ENCODE peak calls at places on chromosomes 12 and 14, in five cellular contexts. U, Y, E, I and G are unnamed samples.

GRCh38 chr12:5258498-5258897 is 173.4 kb upstream of the NTF3 start:
- DNase-seq in U (no peak), Y (no peak), E (no peak), I (no peak), G (no peak)

GRCh38 chr12:54197037-54197909 is 8.5 kb upstream of the SMUG1 start:
- DNase-seq in U (no peak), Y (no peak), E (no peak), I (peak; percentile 85), G (peak; percentile 89)

GRCh38 chr12:119512772-119513497 is 80.6 kb upstream of the TMEM233 start:
- DNase-seq in U (no peak), Y (peak; percentile 77), E (no peak), I (no peak), G (no peak)

GRCh38 chr12:120725659-120726509 is at the start of gene ACADS:
- DNase-seq in U (peak; percentile 91), Y (peak; percentile 94), E (peak; percentile 51), I (peak; percentile 85), G (peak; percentile 96)

GRCh38 chr12:99996095-99996494 is 11.4 kb upstream of the ANKS1B start:
- DNase-seq in U (no peak), Y (no peak), E (no peak), I (no peak), G (no peak)

GRCh38 chr14:104883681-104884361 is 18.8 kb downstream of the CEP170B start:
- DNase-seq in U (peak; percentile 20), Y (no peak), E (no peak), I (no peak), G (peak; percentile 14)

GRCh38 chr12:101925352-101925751 is 48.0 kb downstream of the DRAM1 start:
- DNase-seq in U (peak; percentile 42), Y (no peak), E (no peak), I (peak; percentile 43), G (peak; percentile 73)

GRCh38 chr12:78005094-78005492 is 174.4 kb downstream of the NAV3 start:
- DNase-seq in U (no peak), Y (no peak), E (no peak), I (no peak), G (no peak)

GRCh38 chr12:62724947-62725447 is 210.0 kb downstream of the PPM1H start:
- DNase-seq in U (peak; percentile 30), Y (peak; percentile 14), E (peak; percentile 99), I (no peak), G (no peak)

GRCh38 chr12:19177754-19178153 is 48.2 kb downstream of the PLEKHA5 start:
- DNase-seq in U (no peak), Y (no peak), E (no peak), I (no peak), G (no peak)

GRCh38 chr12:119791453-119791852 is 85.7 kb downstream of the CIT start:
- DNase-seq in U (no peak), Y (no peak), E (no peak), I (no peak), G (no peak)

GRCh38 chr14:85532981-85533820 is 3.3 kb downstream of the FLRT2 start:
- DNase-seq in U (peak; percentile 79), Y (peak; percentile 85), E (no peak), I (peak; percentile 59), G (peak; percentile 72)

GRCh38 chr12:78402366-78403134 is 462.0 kb upstream of the SYT1 start:
- DNase-seq in U (no peak), Y (no peak), E (no peak), I (no peak), G (no peak)

GRCh38 chr12:31479516-31480210 is 111.3 kb downstream of the DENND5B start:
- DNase-seq in U (no peak), Y (no peak), E (no peak), I (no peak), G (no peak)

GRCh38 chr12:6697584-6698351 is 2.8 kb downstream of the PIANP start:
- DNase-seq in U (no peak), Y (peak; percentile 40), E (peak; percentile 45), I (no peak), G (no peak)

GRCh38 chr14:57962293-57962996 is 96.6 kb upstream of the SLC35F4 start:
- DNase-seq in U (no peak), Y (peak; percentile 68), E (no peak), I (no peak), G (no peak)

GRCh38 chr14:22106700-22107697 is 433.4 kb upstream of the OR4E1 start:
- DNase-seq in U (no peak), Y (no peak), E (no peak), I (no peak), G (no peak)

GRCh38 chr12:88650715-88651114 is 70.4 kb upstream of the KITLG start:
- DNase-seq in U (no peak), Y (no peak), E (no peak), I (no peak), G (no peak)

GRCh38 chr12:125125271-125125670 is 60.0 kb downstream of the AACS start:
- DNase-seq in U (no peak), Y (no peak), E (no peak), I (no peak), G (no peak)

GRCh38 chr12:54593135-54593534 is 4.7 kb upstream of the PPP1R1A start:
- DNase-seq in U (no peak), Y (no peak), E (no peak), I (no peak), G (no peak)

GRCh38 chr12:107775093-107775721 is 703 bp downstream of the ASCL4 start:
- DNase-seq in U (no peak), Y (peak; percentile 68), E (no peak), I (no peak), G (peak; percentile 15)

GRCh38 chr14:76484355-76484754 is 108.4 kb downstream of the ESRRB start:
- DNase-seq in U (no peak), Y (no peak), E (no peak), I (no peak), G (no peak)

GRCh38 chr14:50139192-50139591 is 22.8 kb upstream of the VCPKMT start:
- DNase-seq in U (no peak), Y (no peak), E (no peak), I (no peak), G (no peak)

GRCh38 chr12:110717037-110717436 is 25.7 kb downstream of the PPP1CC start:
- DNase-seq in U (no peak), Y (no peak), E (no peak), I (no peak), G (no peak)

GRCh38 chr14:26596722-26597030 is 1.2 kb downstream of the NOVA1 start:
- DNase-seq in U (no peak), Y (peak; percentile 41), E (no peak), I (no peak), G (peak; percentile 44)

GRCh38 chr14:24958271-24958670 is 91.7 kb downstream of the STXBP6 start:
- DNase-seq in U (no peak), Y (no peak), E (no peak), I (no peak), G (no peak)

GRCh38 chr14:24959791-24960331 is 90.1 kb downstream of the STXBP6 start:
- DNase-seq in U (no peak), Y (no peak), E (no peak), I (no peak), G (no peak)

GRCh38 chr14:24956104-24956503 is 93.8 kb downstream of the STXBP6 start:
- DNase-seq in U (no peak), Y (no peak), E (no peak), I (no peak), G (no peak)

GRCh38 chr14:24964048-24964447 is 85.9 kb downstream of the STXBP6 start:
- DNase-seq in U (no peak), Y (no peak), E (no peak), I (no peak), G (no peak)

DNA sequence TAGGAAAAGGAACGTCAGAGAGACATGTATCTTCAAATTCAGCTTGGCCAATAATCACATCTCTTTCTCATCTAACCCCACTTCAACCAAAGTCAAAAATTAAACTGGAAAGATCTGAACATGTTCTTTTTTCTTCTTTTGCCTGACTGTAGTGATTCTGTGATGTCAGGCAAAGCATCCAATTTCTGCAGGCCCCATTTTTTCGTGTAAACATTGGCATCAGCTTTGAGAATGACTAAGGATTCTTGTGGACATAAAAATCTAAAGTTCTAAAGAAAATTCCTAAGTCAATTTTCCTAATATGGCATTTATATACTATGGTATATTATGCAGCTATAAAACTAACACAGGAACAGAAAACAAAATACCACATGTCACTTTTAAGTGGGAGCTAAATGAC is 89.1 kb downstream of the STXBP6 start:
- DNase-seq in U (no peak), Y (no peak), E (no peak), I (no peak), G (no peak)
- H3K27ac ChIP-seq in U (no peak overlapping the region), Y (no peak overlapping the region), E (no peak overlapping the region), I (peak overlapping the region; percentile 11), G (no peak overlapping the region)

DNA sequence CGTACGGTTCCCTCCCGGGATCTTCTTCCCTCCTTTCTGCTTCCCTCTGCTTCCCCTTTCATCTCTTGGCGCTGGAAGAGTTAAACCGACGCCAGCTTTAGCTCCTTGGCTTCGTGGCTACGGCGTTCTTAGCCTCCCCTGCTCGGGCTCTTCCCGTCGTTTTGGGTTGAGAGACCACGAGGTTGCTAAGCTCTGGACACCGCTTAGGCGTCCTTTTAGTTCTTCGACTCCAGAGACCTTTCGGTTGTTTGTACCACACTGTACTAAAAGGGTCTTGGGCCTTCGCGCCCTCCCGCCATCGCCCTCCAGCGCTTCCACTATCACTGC is 545 bp downstream of the CPSF2 start:
- DNase-seq in U (no peak), Y (peak; percentile 61), E (no peak), I (no peak), G (no peak)
- H3K4me3 ChIP-seq in U (peak overlapping the region; percentile 85), Y (peak overlapping the region; percentile 78), E (peak overlapping the region; percentile 96), I (peak overlapping the region; percentile 95), G (peak overlapping the region; percentile 88)

GRCh38 chr12:90479237-90479636 is 475.7 kb downstream of the CCER1 start:
- DNase-seq in U (no peak), Y (no peak), E (no peak), I (no peak), G (no peak)

GRCh38 chr12:90481748-90482147 is 473.2 kb downstream of the CCER1 start:
- DNase-seq in U (no peak), Y (no peak), E (no peak), I (no peak), G (no peak)

GRCh38 chr12:90484130-90484529 is 470.8 kb downstream of the CCER1 start:
- DNase-seq in U (no peak), Y (peak; percentile 72), E (no peak), I (no peak), G (no peak)
- TF ChIP-seq CTCF in U (no peak), Y (no peak), E (no peak), I (no peak), G (no peak)

GRCh38 chr12:76152161-76152807 is 67.8 kb upstream of the NAP1L1 start:
- DNase-seq in U (no peak), Y (peak; percentile 19), E (no peak), I (no peak), G (no peak)

GRCh38 chr12:76153616-76154015 is 69.1 kb upstream of the NAP1L1 start:
- DNase-seq in U (no peak), Y (no peak), E (no peak), I (no peak), G (no peak)

GRCh38 chr12:76155157-76155556 is 70.7 kb upstream of the NAP1L1 start:
- DNase-seq in U (no peak), Y (no peak), E (no peak), I (no peak), G (no peak)

GRCh38 chr12:76158518-76159321 is 74.2 kb upstream of the NAP1L1 start:
- DNase-seq in U (no peak), Y (peak; percentile 62), E (peak; percentile 34), I (peak; percentile 8), G (peak; percentile 26)

DNA sequence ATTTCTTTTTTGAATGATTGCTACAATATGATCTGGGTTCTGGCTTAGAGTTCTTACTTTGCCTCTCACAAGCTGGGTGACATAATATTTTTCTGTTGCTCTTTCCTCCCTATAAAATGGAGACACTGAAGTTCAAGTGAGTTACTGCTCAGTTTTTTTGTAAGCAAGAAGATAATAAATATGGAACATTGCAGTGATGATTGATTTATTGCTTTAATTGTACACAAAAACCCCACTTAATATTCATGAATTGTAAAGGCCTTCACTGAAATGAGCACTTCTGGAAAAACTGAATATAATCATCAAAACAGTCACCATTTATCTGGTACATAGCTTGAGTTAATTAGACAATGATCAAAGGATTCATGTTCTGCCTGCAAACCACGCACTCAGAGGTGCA is 71.8 kb upstream of the NAP1L1 start:
- DNase-seq in U (no peak), Y (no peak), E (no peak), I (no peak), G (no peak)
- H3K27ac ChIP-seq in U (no peak overlapping the region), Y (peak overlapping the region; percentile 8), E (no peak overlapping the region), I (no peak overlapping the region), G (no peak overlapping the region)